ENCODE peak calls at places on chromosomes 6 and 20, in five cellular contexts. V is H9, K is neuronal stem cell, G is trophoblast cell, Y is H1. J is an unnamed sample.

GRCh38 chr6:16103708-16104107 is 25.2 kb upstream of the MYLIP start:
- DNase-seq in K (no peak), Y (no peak), G (no peak), V (no peak), J (no peak)

GRCh38 chr20:41889125-41889870 is 271.1 kb upstream of the CHD6 start:
- DNase-seq in Y (no peak), K (no peak), V (peak; percentile 37), G (no peak), J (no peak)

GRCh38 chr6:95093154-95093553 is 484.2 kb upstream of the MANEA start:
- DNase-seq in K (no peak), Y (no peak), G (peak; percentile 24), V (no peak), J (no peak)

GRCh38 chr6:7165002-7165735 is 57.4 kb downstream of the RREB1 start:
- DNase-seq in Y (no peak), V (no peak), G (peak; percentile 69), K (no peak), J (peak; percentile 64)

GRCh38 chr6:106903299-106903698 is 71.2 kb downstream of the CD24 start:
- DNase-seq in K (no peak), V (no peak), G (no peak), Y (no peak), J (no peak)

GRCh38 chr6:161079566-161080262 is 88.1 kb downstream of the MAP3K4 start:
- DNase-seq in V (no peak), G (no peak), K (no peak), Y (no peak), J (peak; percentile 30)

GRCh38 chr20:9408422-9409300 is 105.7 kb upstream of the LAMP5 start:
- DNase-seq in G (no peak), V (no peak), K (no peak), Y (no peak), J (peak; percentile 58)

GRCh38 chr6:7431594-7432390 is 42.2 kb downstream of the RIOK1 start:
- DNase-seq in V (peak; percentile 86), G (peak; percentile 14), Y (no peak), K (no peak), J (no peak)

GRCh38 chr6:43970068-43970912 is 157.0 kb downstream of the MRPL14 start:
- DNase-seq in Y (no peak), G (no peak), K (no peak), V (no peak), J (no peak)

DNA sequence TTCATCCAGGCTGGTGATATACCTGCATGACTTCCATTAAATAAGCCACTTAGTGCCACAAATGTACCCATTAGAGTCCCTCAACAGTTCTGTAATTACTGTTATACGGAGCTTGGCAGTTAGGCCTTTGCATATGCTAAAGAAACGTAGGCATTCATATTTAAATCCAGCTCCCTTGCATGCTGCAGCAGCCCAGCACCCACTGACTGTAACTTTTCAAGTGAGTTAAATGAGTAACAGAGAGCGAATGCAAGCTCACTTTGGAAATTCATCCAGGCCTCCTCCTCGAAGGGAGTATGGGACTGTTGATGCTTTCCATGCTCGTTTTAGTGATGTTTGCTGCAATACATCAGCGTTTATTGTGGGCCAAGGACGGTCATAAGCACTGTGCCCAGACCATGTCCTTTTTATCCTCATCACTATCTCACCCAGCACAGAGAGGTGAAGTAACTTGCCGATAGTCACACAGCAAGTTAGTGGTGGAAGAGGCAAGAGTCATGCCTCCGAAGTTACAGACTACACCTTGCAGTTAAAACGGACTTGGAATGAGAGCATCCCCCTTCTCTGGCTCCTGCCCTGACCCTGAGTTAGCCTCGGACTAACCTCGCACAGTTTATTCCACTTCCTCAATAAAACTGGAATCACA is 179.4 kb upstream of the PDE10A start:
- DNase-seq in G (no peak), K (no peak), V (peak; percentile 55), Y (no peak), J (no peak)
- H2BK5ac ChIP-seq in G (no peak overlapping the region), K (no peak overlapping the region), V (no peak overlapping the region), Y (peak overlapping the region; percentile 41), J (no peak overlapping the region)

GRCh38 chr6:10478187-10479040 is 42.7 kb upstream of the GCNT2 start:
- DNase-seq in V (no peak), Y (no peak), G (peak; percentile 88), K (peak; percentile 50), J (peak; percentile 56)
- H2BK12ac ChIP-seq in V (no peak overlapping the region), Y (no peak overlapping the region), G (no peak overlapping the region), K (no peak overlapping the region), J (no peak overlapping the region)

GRCh38 chr20:53734006-53734688 is 140.5 kb upstream of the ZNF217 start:
- DNase-seq in G (no peak), K (no peak), Y (no peak), V (no peak), J (no peak)
- H3K18ac ChIP-seq in G (peak overlapping the region; percentile 19), K (no peak overlapping the region), Y (no peak overlapping the region), V (no peak overlapping the region), J (peak overlapping the region; percentile 66)

DNA sequence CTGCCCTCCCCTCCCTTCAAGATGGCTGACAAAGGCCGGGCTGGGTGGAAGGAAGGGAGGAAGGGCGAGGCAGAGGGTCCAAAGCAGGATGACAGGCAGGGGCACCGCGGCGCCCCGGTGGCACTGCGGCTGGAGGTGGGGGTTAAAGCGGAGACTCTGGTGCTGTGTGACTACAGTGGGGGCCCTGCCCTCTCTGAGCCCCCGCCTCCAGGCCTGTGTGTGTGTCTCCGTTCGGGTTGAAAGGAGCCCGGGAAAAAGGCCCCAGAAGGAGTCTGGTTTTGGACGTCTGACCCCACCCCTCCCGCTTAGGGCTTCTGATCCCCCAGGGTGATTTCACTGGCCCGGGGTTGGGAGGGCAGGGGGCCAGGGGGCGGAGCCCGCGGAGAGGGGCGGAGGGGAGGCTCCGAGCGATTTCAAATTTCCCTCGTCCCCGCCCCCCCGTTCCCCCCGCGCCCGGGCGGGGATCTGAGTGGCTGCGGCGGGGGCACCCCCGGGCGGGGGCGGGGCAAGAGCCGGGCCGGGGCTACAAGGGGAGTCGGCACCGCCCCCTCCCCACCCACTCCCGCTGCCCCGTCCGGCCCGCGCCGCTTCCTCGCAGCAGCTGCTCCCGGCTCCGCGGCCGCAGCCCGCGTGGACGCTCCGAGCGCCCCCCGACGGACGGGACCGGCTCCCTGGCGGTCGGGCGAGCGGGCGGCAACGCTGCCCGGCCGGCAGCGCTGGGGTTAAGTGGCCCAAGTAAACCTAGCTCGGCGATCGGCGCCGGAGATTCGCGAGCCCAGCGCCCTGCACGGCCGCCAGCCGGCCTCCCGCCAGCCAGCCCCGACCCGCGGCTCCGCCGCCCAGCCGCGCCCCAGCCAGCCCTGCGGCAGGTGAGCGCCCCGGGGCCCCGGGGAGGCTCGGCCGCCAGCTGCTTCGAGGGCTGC is at the start of gene DNMT3B:
- DNase-seq in V (peak; percentile 97), Y (peak; percentile 82), K (peak; percentile 91), G (peak; percentile 83), J (peak; percentile 71)
- H2BK5ac ChIP-seq in V (no peak within 1 kb of the TSS), Y (peak within 1 kb of the TSS; percentile 86), K (peak within 1 kb of the TSS; percentile 44), G (peak within 1 kb of the TSS; percentile 66), J (no peak within 1 kb of the TSS)

GRCh38 chr6:659716-660581 is 3.0 kb upstream of the HUS1B start:
- DNase-seq in K (no peak), Y (no peak), G (no peak), V (peak; percentile 88), J (no peak)

GRCh38 chr6:667253-667927 is 10.5 kb upstream of the HUS1B start:
- DNase-seq in G (no peak), V (no peak), K (no peak), Y (no peak), J (no peak)

DNA sequence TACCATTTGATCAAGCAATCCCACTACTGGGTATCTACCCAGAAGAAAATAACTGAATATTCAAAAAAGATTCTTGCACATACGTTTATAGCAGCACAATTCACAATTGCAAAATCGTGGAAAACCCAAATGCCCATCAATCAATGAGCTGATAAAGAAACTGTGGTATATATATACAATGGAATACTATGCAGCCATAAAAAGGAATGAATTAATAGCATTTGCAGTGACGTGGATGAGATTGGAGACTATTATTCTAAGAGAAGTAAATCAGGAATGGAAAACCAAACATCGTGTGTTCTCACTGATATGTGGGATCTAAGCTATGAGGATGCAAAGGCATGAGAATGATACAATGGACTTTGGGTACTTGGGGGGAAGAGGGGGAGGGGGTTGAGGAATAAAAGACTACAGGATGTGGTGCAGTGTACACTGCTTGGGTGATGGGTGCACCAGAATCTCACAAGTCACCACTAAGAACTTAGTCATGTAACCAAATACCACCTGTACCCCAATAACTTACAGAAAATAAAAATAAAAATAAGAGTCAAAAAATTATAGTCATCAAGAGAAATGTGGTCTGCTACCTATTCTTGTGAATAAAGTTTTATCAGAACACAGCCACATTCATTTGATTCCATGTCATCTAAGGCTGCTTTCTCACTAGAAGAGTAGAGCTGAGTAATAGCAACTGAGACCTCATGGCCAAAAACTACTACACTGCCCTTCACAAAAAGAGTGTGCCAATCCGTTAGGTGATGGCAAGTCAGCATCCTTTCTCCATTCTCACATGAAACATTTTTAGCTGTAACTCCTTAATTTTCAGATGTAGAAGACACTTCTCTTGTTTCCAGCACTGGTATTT is 8.7 kb upstream of the HUS1B start:
- DNase-seq in G (no peak), K (no peak), Y (no peak), V (no peak), J (no peak)
- H2BK12ac ChIP-seq in G (no peak overlapping the region), K (no peak overlapping the region), Y (no peak overlapping the region), V (no peak overlapping the region), J (no peak overlapping the region)

J was measured in mesenchymal stem cell.